ENCODE peak calls at places on chromosome 2, in seven cellular contexts. One of them, this sample, is unnamed.

GRCh38 chr2:195612515-195613495 is 44.2 kb upstream of the SLC39A10 start:
- DNase-seq in A549: peak
- DNase-seq in aorta: no peak
- DNase-seq in right lobe of liver: no peak
- DNase-seq in IMR-90: peak
- DNase-seq in transverse colon: no peak
- DNase-seq in WERI-Rb-1: no peak
- DNase-seq in this sample: peak

GRCh38 chr2:20365249-20365817 is 14.7 kb upstream of the PUM2 start:
- DNase-seq in A549: peak
- DNase-seq in WERI-Rb-1: no peak
- DNase-seq in transverse colon: no peak
- DNase-seq in IMR-90: peak
- DNase-seq in right lobe of liver: no peak
- DNase-seq in aorta: no peak
- DNase-seq in this sample: no peak

GRCh38 chr2:223503746-223504145 is 98.4 kb downstream of the SCG2 start:
- DNase-seq in right lobe of liver: no peak
- DNase-seq in transverse colon: no peak
- DNase-seq in aorta: no peak
- DNase-seq in IMR-90: no peak
- DNase-seq in WERI-Rb-1: no peak
- DNase-seq in A549: no peak
- DNase-seq in this sample: no peak

GRCh38 chr2:201414099-201415023 is 36.9 kb downstream of the TRAK2 start:
- DNase-seq in WERI-Rb-1: no peak
- DNase-seq in aorta: no peak
- DNase-seq in IMR-90: peak
- DNase-seq in A549: no peak
- DNase-seq in transverse colon: no peak
- DNase-seq in right lobe of liver: no peak
- DNase-seq in this sample: peak

GRCh38 chr2:38128653-38129052 is 52.7 kb upstream of the CYP1B1 start:
- DNase-seq in A549: no peak
- DNase-seq in aorta: no peak
- DNase-seq in right lobe of liver: no peak
- DNase-seq in IMR-90: no peak
- DNase-seq in transverse colon: no peak
- DNase-seq in WERI-Rb-1: no peak
- DNase-seq in this sample: peak

GRCh38 chr2:30686669-30687068 is 120.6 kb downstream of the CAPN13 start:
- DNase-seq in right lobe of liver: no peak
- DNase-seq in IMR-90: no peak
- DNase-seq in transverse colon: no peak
- DNase-seq in WERI-Rb-1: no peak
- DNase-seq in A549: no peak
- DNase-seq in aorta: no peak
- DNase-seq in this sample: no peak

GRCh38 chr2:26838121-26838906 is 9.6 kb upstream of the DPYSL5 start:
- DNase-seq in aorta: no peak
- DNase-seq in transverse colon: no peak
- DNase-seq in IMR-90: peak
- DNase-seq in right lobe of liver: no peak
- DNase-seq in A549: no peak
- DNase-seq in WERI-Rb-1: no peak
- DNase-seq in this sample: peak

GRCh38 chr2:28048341-28048740 is 157.8 kb downstream of the BABAM2 start:
- DNase-seq in A549: no peak
- DNase-seq in IMR-90: peak
- DNase-seq in WERI-Rb-1: no peak
- DNase-seq in right lobe of liver: no peak
- DNase-seq in transverse colon: no peak
- DNase-seq in aorta: no peak
- DNase-seq in this sample: no peak

GRCh38 chr2:188348974-188349500 is 57.4 kb downstream of the GULP1 start:
- DNase-seq in aorta: no peak
- DNase-seq in right lobe of liver: no peak
- DNase-seq in IMR-90: peak
- DNase-seq in A549: no peak
- DNase-seq in transverse colon: no peak
- DNase-seq in WERI-Rb-1: no peak
- DNase-seq in this sample: no peak

GRCh38 chr2:75522543-75523312 is 38.0 kb downstream of the EVA1A start:
- DNase-seq in transverse colon: no peak
- DNase-seq in aorta: no peak
- DNase-seq in A549: no peak
- DNase-seq in IMR-90: no peak
- DNase-seq in right lobe of liver: peak
- DNase-seq in WERI-Rb-1: no peak
- DNase-seq in this sample: no peak

GRCh38 chr2:220512419-220512818 is 885.0 kb downstream of the SLC4A3 start:
- DNase-seq in IMR-90: peak
- DNase-seq in WERI-Rb-1: no peak
- DNase-seq in right lobe of liver: no peak
- DNase-seq in A549: no peak
- DNase-seq in transverse colon: no peak
- DNase-seq in aorta: no peak
- DNase-seq in this sample: peak

GRCh38 chr2:37827911-37828411 is 97.1 kb upstream of the RMDN2 start:
- DNase-seq in transverse colon: no peak
- DNase-seq in aorta: no peak
- DNase-seq in A549: no peak
- DNase-seq in IMR-90: peak
- DNase-seq in right lobe of liver: no peak
- DNase-seq in WERI-Rb-1: no peak
- DNase-seq in this sample: peak

GRCh38 chr2:206084468-206084869 is 1.5 kb downstream of the INO80D start:
- DNase-seq in transverse colon: peak
- DNase-seq in A549: peak
- DNase-seq in IMR-90: peak
- DNase-seq in WERI-Rb-1: peak
- DNase-seq in aorta: peak
- DNase-seq in right lobe of liver: peak
- DNase-seq in this sample: peak

GRCh38 chr2:15702452-15702851 is 110.8 kb downstream of the DDX1 start:
- DNase-seq in WERI-Rb-1: no peak
- DNase-seq in transverse colon: no peak
- DNase-seq in right lobe of liver: no peak
- DNase-seq in A549: no peak
- DNase-seq in IMR-90: no peak
- DNase-seq in aorta: no peak
- DNase-seq in this sample: no peak

GRCh38 chr2:16224298-16225045 is 284.1 kb downstream of the MYCN start:
- DNase-seq in transverse colon: no peak
- DNase-seq in WERI-Rb-1: peak
- DNase-seq in IMR-90: no peak
- DNase-seq in aorta: no peak
- DNase-seq in A549: no peak
- DNase-seq in right lobe of liver: no peak
- DNase-seq in this sample: no peak

GRCh38 chr2:102717308-102718018 is 44.4 kb upstream of the TMEM182 start:
- DNase-seq in WERI-Rb-1: no peak
- DNase-seq in right lobe of liver: no peak
- DNase-seq in A549: no peak
- DNase-seq in aorta: no peak
- DNase-seq in IMR-90: peak
- DNase-seq in transverse colon: no peak
- DNase-seq in this sample: peak

GRCh38 chr2:7745369-7745768 is 828.2 kb downstream of the RNF144A start:
- DNase-seq in transverse colon: no peak
- DNase-seq in IMR-90: no peak
- DNase-seq in A549: no peak
- DNase-seq in aorta: no peak
- DNase-seq in right lobe of liver: no peak
- DNase-seq in WERI-Rb-1: no peak
- DNase-seq in this sample: no peak

GRCh38 chr2:106801256-106801655 is 84.7 kb downstream of the ST6GAL2 start:
- DNase-seq in A549: no peak
- DNase-seq in right lobe of liver: no peak
- DNase-seq in IMR-90: no peak
- DNase-seq in aorta: no peak
- DNase-seq in WERI-Rb-1: no peak
- DNase-seq in transverse colon: no peak
- DNase-seq in this sample: no peak

GRCh38 chr2:11622611-11623010 is 47.4 kb downstream of the NTSR2 start:
- DNase-seq in WERI-Rb-1: no peak
- DNase-seq in right lobe of liver: no peak
- DNase-seq in IMR-90: no peak
- DNase-seq in A549: no peak
- DNase-seq in transverse colon: no peak
- DNase-seq in aorta: no peak
- DNase-seq in this sample: no peak

GRCh38 chr2:43414586-43415125 is 181.2 kb downstream of the THADA start:
- DNase-seq in aorta: no peak
- DNase-seq in IMR-90: no peak
- DNase-seq in A549: no peak
- DNase-seq in WERI-Rb-1: no peak
- DNase-seq in right lobe of liver: no peak
- DNase-seq in transverse colon: no peak
- DNase-seq in this sample: no peak

GRCh38 chr2:98821629-98822135 is 90.8 kb upstream of the MGAT4A start:
- DNase-seq in aorta: no peak
- DNase-seq in IMR-90: no peak
- DNase-seq in A549: no peak
- DNase-seq in WERI-Rb-1: no peak
- DNase-seq in right lobe of liver: no peak
- DNase-seq in transverse colon: no peak
- DNase-seq in this sample: no peak

GRCh38 chr2:234716271-234716670 is 219.4 kb upstream of the ARL4C start:
- DNase-seq in transverse colon: no peak
- DNase-seq in right lobe of liver: no peak
- DNase-seq in A549: no peak
- DNase-seq in WERI-Rb-1: no peak
- DNase-seq in IMR-90: no peak
- DNase-seq in aorta: no peak
- DNase-seq in this sample: no peak

GRCh38 chr2:70417011-70417410 is 115.1 kb upstream of the FAM136A start:
- DNase-seq in WERI-Rb-1: no peak
- DNase-seq in A549: no peak
- DNase-seq in IMR-90: no peak
- DNase-seq in transverse colon: no peak
- DNase-seq in aorta: no peak
- DNase-seq in right lobe of liver: no peak
- DNase-seq in this sample: no peak
- H3K4me3 ChIP-seq in WERI-Rb-1: no peak
- H3K4me3 ChIP-seq in A549: no peak
- H3K4me3 ChIP-seq in IMR-90: no peak
- H3K4me3 ChIP-seq in transverse colon: no peak
- H3K4me3 ChIP-seq in aorta: no peak
- H3K4me3 ChIP-seq in right lobe of liver: no peak
- H3K4me3 ChIP-seq in this sample: no peak

GRCh38 chr2:41972819-41973218 is 75.0 kb upstream of the PKDCC start:
- DNase-seq in A549: no peak
- DNase-seq in WERI-Rb-1: no peak
- DNase-seq in transverse colon: no peak
- DNase-seq in aorta: no peak
- DNase-seq in right lobe of liver: no peak
- DNase-seq in IMR-90: no peak
- DNase-seq in this sample: no peak

GRCh38 chr2:41968182-41968578 is 79.6 kb upstream of the PKDCC start:
- DNase-seq in right lobe of liver: no peak
- DNase-seq in A549: no peak
- DNase-seq in aorta: no peak
- DNase-seq in transverse colon: no peak
- DNase-seq in IMR-90: no peak
- DNase-seq in WERI-Rb-1: no peak
- DNase-seq in this sample: no peak

GRCh38 chr2:41970898-41971660 is 76.7 kb upstream of the PKDCC start:
- DNase-seq in A549: no peak
- DNase-seq in transverse colon: no peak
- DNase-seq in IMR-90: peak
- DNase-seq in right lobe of liver: no peak
- DNase-seq in WERI-Rb-1: no peak
- DNase-seq in aorta: no peak
- DNase-seq in this sample: no peak

GRCh38 chr2:41973871-41974270 is 74.0 kb upstream of the PKDCC start:
- DNase-seq in right lobe of liver: no peak
- DNase-seq in IMR-90: no peak
- DNase-seq in aorta: no peak
- DNase-seq in transverse colon: no peak
- DNase-seq in WERI-Rb-1: no peak
- DNase-seq in A549: no peak
- DNase-seq in this sample: no peak

DNA sequence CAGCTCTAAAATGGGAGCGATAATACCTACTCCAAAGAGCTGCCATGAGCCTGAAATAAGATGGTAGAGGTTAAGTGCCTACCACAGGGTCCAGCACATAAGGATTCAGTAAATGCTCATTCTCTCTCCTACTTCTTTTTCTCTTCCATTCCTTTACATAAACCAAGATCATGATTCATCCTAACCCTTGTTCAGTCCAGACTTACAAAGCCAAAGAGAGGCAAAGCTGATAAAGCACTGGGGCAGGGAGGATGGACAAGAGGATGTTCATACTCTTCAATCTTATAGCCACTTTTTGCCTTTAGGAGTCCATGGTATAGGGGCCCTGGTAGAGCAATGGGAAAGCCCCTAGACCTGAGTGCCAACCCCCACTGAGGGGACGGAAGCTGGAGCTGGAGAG is 75.6 kb upstream of the PKDCC start:
- DNase-seq in IMR-90: peak
- DNase-seq in aorta: no peak
- DNase-seq in A549: no peak
- DNase-seq in transverse colon: no peak
- DNase-seq in WERI-Rb-1: no peak
- DNase-seq in right lobe of liver: no peak
- DNase-seq in this sample: no peak
- H3K4me3 ChIP-seq in IMR-90: no peak
- H3K4me3 ChIP-seq in aorta: no peak
- H3K4me3 ChIP-seq in A549: no peak
- H3K4me3 ChIP-seq in transverse colon: no peak
- H3K4me3 ChIP-seq in WERI-Rb-1: no peak
- H3K4me3 ChIP-seq in right lobe of liver: no peak
- H3K4me3 ChIP-seq in this sample: no peak

GRCh38 chr2:157404363-157404762 is 39.5 kb downstream of the CYTIP start:
- DNase-seq in right lobe of liver: no peak
- DNase-seq in WERI-Rb-1: no peak
- DNase-seq in IMR-90: no peak
- DNase-seq in A549: no peak
- DNase-seq in aorta: no peak
- DNase-seq in transverse colon: no peak
- DNase-seq in this sample: no peak
- H3K4me3 ChIP-seq in right lobe of liver: no peak
- H3K4me3 ChIP-seq in WERI-Rb-1: no peak
- H3K4me3 ChIP-seq in IMR-90: no peak
- H3K4me3 ChIP-seq in A549: no peak
- H3K4me3 ChIP-seq in aorta: no peak
- H3K4me3 ChIP-seq in transverse colon: no peak
- H3K4me3 ChIP-seq in this sample: no peak

DNA sequence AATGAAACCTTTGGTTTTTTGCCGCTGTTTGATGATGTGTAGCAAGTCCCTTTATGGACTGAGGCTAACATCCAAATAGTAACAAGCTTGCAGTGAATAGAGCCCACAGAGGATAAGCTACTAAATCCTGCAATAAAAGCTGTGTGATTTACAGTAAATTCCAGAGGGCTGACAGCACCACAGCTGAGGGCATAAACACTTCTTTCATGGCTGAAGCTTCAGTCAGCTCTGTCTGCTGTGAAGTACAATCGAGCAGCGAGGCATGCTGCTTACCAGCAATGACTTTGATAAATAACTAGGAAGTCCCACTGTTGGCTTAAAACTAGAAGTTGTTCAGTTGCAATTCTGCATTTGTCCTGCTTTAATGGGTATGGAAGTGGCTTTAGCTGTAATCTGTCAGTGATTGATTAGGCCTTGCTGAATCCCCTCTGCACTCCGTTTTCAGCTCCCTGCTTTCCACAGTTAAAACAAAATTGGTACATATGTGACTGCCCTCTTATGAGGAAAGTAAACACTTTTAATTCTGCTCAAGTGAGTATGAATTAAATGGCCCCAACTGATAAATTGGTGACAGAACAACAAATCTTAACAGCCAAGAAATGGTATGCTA is 65.2 kb upstream of the FIGN start:
- DNase-seq in IMR-90: peak
- DNase-seq in aorta: no peak
- DNase-seq in transverse colon: no peak
- DNase-seq in A549: no peak
- DNase-seq in WERI-Rb-1: peak
- DNase-seq in right lobe of liver: no peak
- DNase-seq in this sample: peak
- H3K4me3 ChIP-seq in IMR-90: no peak
- H3K4me3 ChIP-seq in aorta: no peak
- H3K4me3 ChIP-seq in transverse colon: no peak
- H3K4me3 ChIP-seq in A549: no peak
- H3K4me3 ChIP-seq in WERI-Rb-1: peak
- H3K4me3 ChIP-seq in right lobe of liver: no peak
- H3K4me3 ChIP-seq in this sample: no peak

This sample was measured in cardiac fibroblast.